ENCODE peak calls at places on chromosomes 13 and 19, in four cellular contexts. One of them, this sample, is unnamed.
A peak's percentile ranks its signal among the peaks of the same experiment; 100 is the strongest.

GRCh38 chr19:34484328-34484727 is 2.8 kb downstream of the WTIP start:
- DNase-seq in endodermal cell: no peak
- DNase-seq in astrocyte: no peak
- DNase-seq in naive thymus-derived CD4-positive, alpha-beta T cell: no peak
- DNase-seq in this sample: no peak

GRCh38 chr19:30631035-30631375 is 258.8 kb downstream of the ZNF536 start:
- DNase-seq in endodermal cell: no peak
- DNase-seq in astrocyte: no peak
- DNase-seq in naive thymus-derived CD4-positive, alpha-beta T cell: no peak
- DNase-seq in this sample: no peak

GRCh38 chr19:7301525-7301924 is 7.3 kb upstream of the INSR start:
- DNase-seq in endodermal cell: no peak
- DNase-seq in astrocyte: no peak
- DNase-seq in naive thymus-derived CD4-positive, alpha-beta T cell: no peak
- DNase-seq in this sample: no peak

GRCh38 chr13:28100149-28101121 is at the start of gene FLT3:
- DNase-seq in endodermal cell: peak; percentile 86
- DNase-seq in astrocyte: peak; percentile 30
- DNase-seq in naive thymus-derived CD4-positive, alpha-beta T cell: peak; percentile 12
- DNase-seq in this sample: peak; percentile 9

GRCh38 chr13:81639984-81640582 is 1299.2 kb upstream of the SPRY2 start:
- DNase-seq in endodermal cell: no peak
- DNase-seq in astrocyte: no peak
- DNase-seq in naive thymus-derived CD4-positive, alpha-beta T cell: no peak
- DNase-seq in this sample: no peak

GRCh38 chr19:36121486-36122124 is 6.3 kb downstream of the TBCB start:
- DNase-seq in endodermal cell: no peak
- DNase-seq in astrocyte: no peak
- DNase-seq in naive thymus-derived CD4-positive, alpha-beta T cell: no peak
- DNase-seq in this sample: no peak

GRCh38 chr13:39410089-39410901 is 192.7 kb downstream of the LHFPL6 start:
- DNase-seq in endodermal cell: no peak
- DNase-seq in astrocyte: peak; percentile 70
- DNase-seq in naive thymus-derived CD4-positive, alpha-beta T cell: no peak
- DNase-seq in this sample: no peak

GRCh38 chr19:45364696-45365095 is 5.7 kb downstream of the ERCC2 start:
- DNase-seq in endodermal cell: no peak
- DNase-seq in astrocyte: no peak
- DNase-seq in naive thymus-derived CD4-positive, alpha-beta T cell: no peak
- DNase-seq in this sample: no peak

GRCh38 chr13:60398438-60398891 is 1.4 kb downstream of the TDRD3 start:
- DNase-seq in endodermal cell: no peak
- DNase-seq in astrocyte: no peak
- DNase-seq in naive thymus-derived CD4-positive, alpha-beta T cell: no peak
- DNase-seq in this sample: no peak

DNA sequence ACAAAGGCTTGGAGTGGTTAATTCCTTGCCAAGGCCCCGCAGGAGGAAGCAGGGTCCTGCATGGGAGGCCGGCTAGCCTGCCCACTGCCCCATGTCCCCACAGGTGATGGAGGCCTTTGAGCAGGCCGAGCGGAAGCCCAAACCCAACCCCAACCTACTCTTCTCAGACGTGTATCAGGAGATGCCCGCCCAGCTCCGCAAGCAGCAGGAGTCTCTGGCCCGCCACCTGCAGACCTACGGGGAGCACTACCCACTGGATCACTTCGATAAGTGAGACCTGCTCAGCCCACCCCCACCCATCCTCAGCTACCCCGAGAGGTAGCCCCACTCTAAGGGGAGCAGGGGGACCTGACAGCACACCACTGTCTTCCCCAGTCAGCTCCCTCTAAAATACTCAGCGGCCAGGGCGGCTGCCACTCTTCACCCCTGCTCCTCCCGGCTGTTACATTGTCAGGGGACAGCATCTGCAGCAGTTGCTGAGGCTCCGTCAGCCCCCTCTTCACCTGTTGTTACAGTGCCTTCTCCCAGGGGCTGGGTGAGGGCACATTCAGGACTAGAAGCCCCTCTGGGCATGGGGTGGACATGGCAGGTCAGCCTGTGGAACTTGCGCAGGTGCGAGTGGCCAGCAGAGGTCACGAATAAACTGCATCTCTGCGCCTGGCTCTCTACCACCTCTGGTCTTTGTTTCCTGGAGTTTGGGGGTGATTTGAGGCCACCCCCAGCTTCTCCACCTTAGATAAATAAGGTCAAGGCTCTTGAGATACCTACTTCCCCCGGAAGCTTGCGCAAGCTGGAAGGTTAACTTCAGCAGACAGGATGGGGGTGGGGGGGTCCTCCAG is 2.6 kb downstream of the B3GNT8 start:
- DNase-seq in endodermal cell: no peak
- DNase-seq in astrocyte: no peak
- DNase-seq in naive thymus-derived CD4-positive, alpha-beta T cell: no peak
- DNase-seq in this sample: no peak
- H3K27ac ChIP-seq in endodermal cell: no peak overlapping the region
- H3K27ac ChIP-seq in astrocyte: no peak overlapping the region
- H3K27ac ChIP-seq in naive thymus-derived CD4-positive, alpha-beta T cell: peak overlapping the region; percentile 19
- H3K27ac ChIP-seq in this sample: no peak overlapping the region

GRCh38 chr19:1774999-1775772 is 21.9 kb downstream of the ONECUT3 start:
- DNase-seq in endodermal cell: peak; percentile 91
- DNase-seq in astrocyte: no peak
- DNase-seq in naive thymus-derived CD4-positive, alpha-beta T cell: no peak
- DNase-seq in this sample: no peak
- H3K27me3 ChIP-seq in endodermal cell: peaks cover 98% of the 10 kb centered on the region
- H3K27me3 ChIP-seq in astrocyte: peaks cover 45% of the 10 kb centered on the region
- H3K27me3 ChIP-seq in naive thymus-derived CD4-positive, alpha-beta T cell: no peaks in the 10 kb centered on the region
- H3K27me3 ChIP-seq in this sample: peaks cover 50% of the 10 kb centered on the region

DNA sequence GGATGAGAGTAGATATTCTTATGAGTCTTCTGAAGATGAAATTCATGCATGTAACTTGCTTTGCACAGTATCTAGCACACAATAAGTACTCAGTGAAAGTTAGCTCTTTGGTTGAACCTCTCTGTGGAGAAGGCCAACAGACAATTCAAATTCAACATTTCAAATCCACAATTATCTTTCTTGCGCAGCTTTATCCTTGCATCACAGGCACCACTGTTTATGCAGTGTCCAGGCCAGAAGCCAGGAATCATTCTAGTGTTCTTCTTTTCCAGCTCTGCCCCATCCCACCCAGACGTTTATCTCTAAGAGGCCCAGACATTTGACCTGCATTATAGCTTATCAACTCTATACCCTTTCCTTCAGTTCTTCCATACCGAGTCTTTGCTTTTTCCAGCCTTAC is 254.7 kb upstream of the OBI1 start:
- DNase-seq in endodermal cell: no peak
- DNase-seq in astrocyte: no peak
- DNase-seq in naive thymus-derived CD4-positive, alpha-beta T cell: no peak
- DNase-seq in this sample: no peak
- H3K27ac ChIP-seq in endodermal cell: no peak overlapping the region
- H3K27ac ChIP-seq in astrocyte: no peak overlapping the region
- H3K27ac ChIP-seq in naive thymus-derived CD4-positive, alpha-beta T cell: no peak overlapping the region
- H3K27ac ChIP-seq in this sample: no peak overlapping the region

DNA sequence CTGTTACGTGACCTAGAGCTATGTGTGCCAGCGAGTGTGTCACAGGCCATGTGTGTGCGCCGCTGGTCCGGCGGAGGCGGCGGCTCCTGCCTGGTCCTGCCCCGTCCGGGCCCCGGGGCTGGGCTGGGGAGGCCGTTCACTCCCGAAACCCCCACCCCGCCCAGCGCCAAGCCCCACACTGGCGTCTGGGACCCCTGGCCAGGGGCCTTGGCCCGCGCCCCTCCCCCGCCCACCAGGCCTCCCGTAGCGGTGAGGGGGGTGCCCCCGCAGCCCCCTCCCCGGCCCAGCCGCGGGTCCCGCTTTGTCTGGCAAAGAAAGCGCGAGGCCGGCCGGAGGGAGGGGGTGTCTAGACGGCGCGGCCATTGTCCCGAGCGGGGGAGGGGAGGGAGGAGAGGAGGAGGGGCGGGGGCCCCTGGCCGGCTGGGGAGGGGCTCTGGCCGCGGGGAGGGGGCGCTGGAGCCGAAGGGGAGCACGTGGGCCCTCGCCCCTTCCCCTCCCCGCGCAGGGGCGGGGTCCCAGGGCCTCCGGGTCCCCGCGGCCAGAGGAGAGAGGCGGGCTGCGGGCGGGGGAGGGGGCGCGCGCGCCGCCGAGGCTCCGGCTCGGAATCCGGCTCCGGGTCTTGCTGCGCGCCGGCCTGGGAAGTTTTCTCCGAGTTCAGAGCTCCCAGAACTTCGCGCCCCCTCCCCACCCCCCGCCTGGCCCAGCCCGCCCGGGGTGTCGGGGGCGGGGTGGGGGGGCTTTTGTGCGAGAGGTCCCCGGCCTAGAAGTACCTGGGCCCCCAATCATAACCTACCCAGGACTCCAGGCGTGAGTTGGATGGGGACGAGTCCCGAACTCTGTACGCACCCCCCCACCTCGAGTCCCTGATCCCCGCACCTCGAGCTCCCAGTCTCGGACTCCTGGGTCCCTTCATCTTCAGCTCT is 882 bp downstream of the NOTCH3 start:
- DNase-seq in endodermal cell: peak; percentile 91
- DNase-seq in astrocyte: no peak
- DNase-seq in naive thymus-derived CD4-positive, alpha-beta T cell: no peak
- DNase-seq in this sample: no peak
- H3K27me3 ChIP-seq in endodermal cell: no peaks in the 10 kb centered on the region
- H3K27me3 ChIP-seq in astrocyte: no peaks in the 10 kb centered on the region
- H3K27me3 ChIP-seq in naive thymus-derived CD4-positive, alpha-beta T cell: peaks cover 2% of the 10 kb centered on the region
- H3K27me3 ChIP-seq in this sample: no peaks in the 10 kb centered on the region

DNA sequence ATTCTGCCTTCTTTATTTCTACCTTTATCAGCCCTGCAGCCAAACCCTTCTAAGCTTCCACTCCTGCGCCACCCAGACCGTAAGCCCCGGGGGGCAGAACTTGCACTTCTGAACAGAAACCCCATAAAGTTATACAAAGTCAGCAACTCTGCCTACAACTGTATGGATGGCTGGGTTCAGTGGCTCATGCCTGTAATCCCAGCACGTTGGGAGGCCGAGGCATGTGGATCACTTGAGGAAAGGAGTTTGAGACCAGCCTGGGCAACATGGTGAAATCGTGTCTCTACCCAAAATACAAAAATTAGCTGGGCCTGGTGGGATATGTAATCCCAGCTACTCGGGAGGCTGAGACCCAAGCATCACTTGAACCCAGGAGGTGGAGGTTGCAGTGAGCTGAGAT is 10.4 kb downstream of the RANBP3 start:
- DNase-seq in endodermal cell: no peak
- DNase-seq in astrocyte: no peak
- DNase-seq in naive thymus-derived CD4-positive, alpha-beta T cell: no peak
- DNase-seq in this sample: no peak
- H3K27ac ChIP-seq in endodermal cell: no peak overlapping the region
- H3K27ac ChIP-seq in astrocyte: no peak overlapping the region
- H3K27ac ChIP-seq in naive thymus-derived CD4-positive, alpha-beta T cell: peak overlapping the region; percentile 53
- H3K27ac ChIP-seq in this sample: no peak overlapping the region

DNA sequence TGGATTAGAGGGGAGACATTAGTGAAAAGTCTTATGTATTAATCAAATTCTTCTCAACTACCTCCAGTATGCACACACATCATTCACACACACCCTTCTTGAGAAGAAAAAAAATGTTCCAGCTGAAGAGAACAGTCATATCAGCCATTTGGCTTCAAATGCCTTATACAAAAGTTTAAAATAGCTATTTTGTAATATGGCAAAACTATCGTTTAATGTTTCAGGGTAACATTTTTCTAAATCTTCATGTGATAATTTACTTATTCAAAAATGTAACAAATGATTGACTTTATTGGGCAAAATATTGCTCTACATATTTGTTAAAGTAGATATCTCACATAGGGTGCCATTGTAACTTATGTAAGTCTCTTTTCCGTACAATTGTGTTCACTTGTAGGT is 13.5 kb downstream of the ZIC2 start:
- DNase-seq in endodermal cell: no peak
- DNase-seq in astrocyte: no peak
- DNase-seq in naive thymus-derived CD4-positive, alpha-beta T cell: no peak
- DNase-seq in this sample: no peak
- H3K27me3 ChIP-seq in endodermal cell: peaks cover 51% of the 10 kb centered on the region
- H3K27me3 ChIP-seq in astrocyte: peaks cover 57% of the 10 kb centered on the region
- H3K27me3 ChIP-seq in naive thymus-derived CD4-positive, alpha-beta T cell: peaks cover 39% of the 10 kb centered on the region
- H3K27me3 ChIP-seq in this sample: no peaks in the 10 kb centered on the region

GRCh38 chr19:6249296-6249695 is 30.5 kb downstream of the MLLT1 start:
- DNase-seq in endodermal cell: no peak
- DNase-seq in astrocyte: peak; percentile 27
- DNase-seq in naive thymus-derived CD4-positive, alpha-beta T cell: no peak
- DNase-seq in this sample: peak; percentile 45

GRCh38 chr19:6250909-6251308 is 28.9 kb downstream of the MLLT1 start:
- DNase-seq in endodermal cell: no peak
- DNase-seq in astrocyte: no peak
- DNase-seq in naive thymus-derived CD4-positive, alpha-beta T cell: no peak
- DNase-seq in this sample: no peak

GRCh38 chr19:6248341-6248740 is 31.4 kb downstream of the MLLT1 start:
- DNase-seq in endodermal cell: no peak
- DNase-seq in astrocyte: no peak
- DNase-seq in naive thymus-derived CD4-positive, alpha-beta T cell: no peak
- DNase-seq in this sample: no peak

GRCh38 chr19:6248856-6249255 is 30.9 kb downstream of the MLLT1 start:
- DNase-seq in endodermal cell: no peak
- DNase-seq in astrocyte: no peak
- DNase-seq in naive thymus-derived CD4-positive, alpha-beta T cell: no peak
- DNase-seq in this sample: no peak

DNA sequence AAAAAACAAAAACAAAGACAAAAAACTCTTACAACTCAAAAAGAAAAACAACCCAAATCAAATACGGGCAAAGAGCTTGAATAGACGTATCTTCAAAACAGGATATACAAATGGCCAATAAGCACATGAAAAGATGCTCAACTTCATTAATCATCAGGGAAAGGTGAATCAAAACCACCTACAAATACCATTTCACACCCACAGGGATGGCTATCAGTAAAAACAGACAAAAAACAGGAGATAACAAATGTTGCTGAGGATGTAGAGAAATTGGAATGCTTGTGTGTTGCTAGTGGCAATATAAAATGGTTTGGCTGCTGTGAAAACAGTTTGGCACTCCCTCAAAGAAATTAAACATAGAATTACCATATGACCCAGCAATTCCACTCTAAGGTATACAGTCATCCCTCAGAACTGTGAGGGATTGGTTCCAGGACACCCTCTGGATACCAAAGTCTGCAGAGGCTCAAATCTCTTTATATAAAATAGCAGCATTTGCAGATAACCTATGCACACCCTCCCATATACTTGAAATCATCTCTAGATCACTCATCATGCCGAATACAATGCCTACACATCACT is 29.7 kb downstream of the MLLT1 start:
- DNase-seq in endodermal cell: no peak
- DNase-seq in astrocyte: peak; percentile 86
- DNase-seq in naive thymus-derived CD4-positive, alpha-beta T cell: no peak
- DNase-seq in this sample: peak; percentile 37
- H3K27ac ChIP-seq in endodermal cell: no peak overlapping the region
- H3K27ac ChIP-seq in astrocyte: peak overlapping the region; percentile 69
- H3K27ac ChIP-seq in naive thymus-derived CD4-positive, alpha-beta T cell: no peak overlapping the region
- H3K27ac ChIP-seq in this sample: peak overlapping the region; percentile 82

GRCh38 chr13:40681341-40682051 is 15.1 kb upstream of the FOXO1 start:
- DNase-seq in endodermal cell: peak; percentile 54
- DNase-seq in astrocyte: peak; percentile 44
- DNase-seq in naive thymus-derived CD4-positive, alpha-beta T cell: no peak
- DNase-seq in this sample: no peak
- H3K27me3 ChIP-seq in endodermal cell: no peaks in the 10 kb centered on the region
- H3K27me3 ChIP-seq in astrocyte: no peaks in the 10 kb centered on the region
- H3K27me3 ChIP-seq in naive thymus-derived CD4-positive, alpha-beta T cell: no peaks in the 10 kb centered on the region
- H3K27me3 ChIP-seq in this sample: no peaks in the 10 kb centered on the region

This sample was measured in brain microvascular endothelial cell.